ENCODE peak calls at places on chromosomes 7 and 10, in six cellular contexts. One of them, this sample, is unnamed.

GRCh38 chr7:116988363-116988989 is 35.2 kb downstream of the ST7 start:
- DNase-seq in uterus: no peak
- DNase-seq in A549: peak
- DNase-seq in AG04450: no peak
- DNase-seq in fibroblast of villous mesenchyme: peak
- DNase-seq in prostate gland: no peak
- DNase-seq in this sample: no peak

GRCh38 chr10:125692932-125693847 is 10.2 kb upstream of the TEX36 start:
- DNase-seq in uterus: no peak
- DNase-seq in A549: no peak
- DNase-seq in AG04450: no peak
- DNase-seq in fibroblast of villous mesenchyme: no peak
- DNase-seq in prostate gland: peak
- DNase-seq in this sample: peak

GRCh38 chr10:4067552-4068254 is 282.7 kb upstream of the KLF6 start:
- DNase-seq in uterus: no peak
- DNase-seq in A549: no peak
- DNase-seq in AG04450: no peak
- DNase-seq in fibroblast of villous mesenchyme: no peak
- DNase-seq in prostate gland: no peak
- DNase-seq in this sample: no peak

GRCh38 chr10:11699546-11700097 is 42.6 kb upstream of the ECHDC3 start:
- DNase-seq in uterus: no peak
- DNase-seq in A549: no peak
- DNase-seq in AG04450: no peak
- DNase-seq in fibroblast of villous mesenchyme: no peak
- DNase-seq in prostate gland: no peak
- DNase-seq in this sample: no peak

GRCh38 chr10:126262971-126263370 is 125.3 kb downstream of the ADAM12 start:
- DNase-seq in uterus: no peak
- DNase-seq in A549: no peak
- DNase-seq in AG04450: no peak
- DNase-seq in fibroblast of villous mesenchyme: no peak
- DNase-seq in prostate gland: no peak
- DNase-seq in this sample: no peak

GRCh38 chr10:108801220-108801619 is 1122.1 kb downstream of the XPNPEP1 start:
- DNase-seq in uterus: no peak
- DNase-seq in A549: no peak
- DNase-seq in AG04450: no peak
- DNase-seq in fibroblast of villous mesenchyme: no peak
- DNase-seq in prostate gland: no peak
- DNase-seq in this sample: no peak

GRCh38 chr10:110416776-110417732 is 80.7 kb upstream of the DUSP5 start:
- DNase-seq in uterus: no peak
- DNase-seq in A549: peak
- DNase-seq in AG04450: no peak
- DNase-seq in fibroblast of villous mesenchyme: no peak
- DNase-seq in prostate gland: no peak
- DNase-seq in this sample: no peak

GRCh38 chr10:5094265-5095205 is at the start of gene AKR1C3:
- DNase-seq in uterus: no peak
- DNase-seq in A549: peak
- DNase-seq in AG04450: peak
- DNase-seq in fibroblast of villous mesenchyme: peak
- DNase-seq in prostate gland: no peak
- DNase-seq in this sample: peak

GRCh38 chr10:127195571-127196226 is 692 bp downstream of the INSYN2A start:
- DNase-seq in uterus: no peak
- DNase-seq in A549: no peak
- DNase-seq in AG04450: no peak
- DNase-seq in fibroblast of villous mesenchyme: peak
- DNase-seq in prostate gland: no peak
- DNase-seq in this sample: no peak

GRCh38 chr10:86294346-86295265 is 72.0 kb downstream of the GRID1 start:
- DNase-seq in uterus: no peak
- DNase-seq in A549: no peak
- DNase-seq in AG04450: no peak
- DNase-seq in fibroblast of villous mesenchyme: no peak
- DNase-seq in prostate gland: no peak
- DNase-seq in this sample: no peak

GRCh38 chr10:43049081-43049551 is 27.8 kb upstream of the RET start:
- DNase-seq in uterus: peak
- DNase-seq in A549: no peak
- DNase-seq in AG04450: no peak
- DNase-seq in fibroblast of villous mesenchyme: no peak
- DNase-seq in prostate gland: no peak
- DNase-seq in this sample: no peak

GRCh38 chr10:98323221-98324164 is 55.5 kb upstream of the LOXL4 start:
- DNase-seq in uterus: peak
- DNase-seq in A549: no peak
- DNase-seq in AG04450: peak
- DNase-seq in fibroblast of villous mesenchyme: peak
- DNase-seq in prostate gland: no peak
- DNase-seq in this sample: peak

GRCh38 chr10:111821876-111822275 is 361.7 kb downstream of the GPAM start:
- DNase-seq in uterus: peak
- DNase-seq in A549: no peak
- DNase-seq in AG04450: no peak
- DNase-seq in fibroblast of villous mesenchyme: no peak
- DNase-seq in prostate gland: no peak
- DNase-seq in this sample: no peak

GRCh38 chr7:2632717-2633537 is 1.1 kb downstream of the TTYH3 start:
- DNase-seq in uterus: peak
- DNase-seq in A549: peak
- DNase-seq in AG04450: no peak
- DNase-seq in fibroblast of villous mesenchyme: peak
- DNase-seq in prostate gland: peak
- DNase-seq in this sample: peak

GRCh38 chr7:98869374-98870070 is at the start of gene TMEM130:
- DNase-seq in uterus: no peak
- DNase-seq in A549: no peak
- DNase-seq in AG04450: no peak
- DNase-seq in fibroblast of villous mesenchyme: no peak
- DNase-seq in prostate gland: no peak
- DNase-seq in this sample: no peak

GRCh38 chr10:35422236-35422635 is 85.9 kb downstream of the CCNY start:
- DNase-seq in uterus: no peak
- DNase-seq in A549: no peak
- DNase-seq in AG04450: no peak
- DNase-seq in fibroblast of villous mesenchyme: no peak
- DNase-seq in prostate gland: no peak
- DNase-seq in this sample: no peak

GRCh38 chr10:48602401-48603135 is 2.3 kb downstream of the ARHGAP22 start:
- DNase-seq in uterus: no peak
- DNase-seq in A549: no peak
- DNase-seq in AG04450: no peak
- DNase-seq in fibroblast of villous mesenchyme: no peak
- DNase-seq in prostate gland: no peak
- DNase-seq in this sample: no peak

GRCh38 chr10:94546058-94546595 is 539 bp downstream of the HELLS start:
- DNase-seq in uterus: no peak
- DNase-seq in A549: peak
- DNase-seq in AG04450: no peak
- DNase-seq in fibroblast of villous mesenchyme: peak
- DNase-seq in prostate gland: no peak
- DNase-seq in this sample: no peak

GRCh38 chr10:20855398-20856038 is 41.6 kb downstream of the NEBL start:
- DNase-seq in uterus: no peak
- DNase-seq in A549: no peak
- DNase-seq in AG04450: peak
- DNase-seq in fibroblast of villous mesenchyme: peak
- DNase-seq in prostate gland: no peak
- DNase-seq in this sample: no peak

GRCh38 chr7:98250789-98251188 is 1.2 kb downstream of the TECPR1 start:
- DNase-seq in uterus: no peak
- DNase-seq in A549: no peak
- DNase-seq in AG04450: no peak
- DNase-seq in fibroblast of villous mesenchyme: no peak
- DNase-seq in prostate gland: no peak
- DNase-seq in this sample: no peak

GRCh38 chr7:107213193-107213788 is 44.5 kb downstream of the HBP1 start:
- DNase-seq in uterus: no peak
- DNase-seq in A549: no peak
- DNase-seq in AG04450: no peak
- DNase-seq in fibroblast of villous mesenchyme: no peak
- DNase-seq in prostate gland: no peak
- DNase-seq in this sample: no peak
- TF ChIP-seq CTCF in uterus: no peak
- TF ChIP-seq CTCF in A549: no peak
- TF ChIP-seq CTCF in AG04450: no peak
- TF ChIP-seq CTCF in fibroblast of villous mesenchyme: no peak
- TF ChIP-seq CTCF in prostate gland: no peak
- TF ChIP-seq CTCF in this sample: no peak

DNA sequence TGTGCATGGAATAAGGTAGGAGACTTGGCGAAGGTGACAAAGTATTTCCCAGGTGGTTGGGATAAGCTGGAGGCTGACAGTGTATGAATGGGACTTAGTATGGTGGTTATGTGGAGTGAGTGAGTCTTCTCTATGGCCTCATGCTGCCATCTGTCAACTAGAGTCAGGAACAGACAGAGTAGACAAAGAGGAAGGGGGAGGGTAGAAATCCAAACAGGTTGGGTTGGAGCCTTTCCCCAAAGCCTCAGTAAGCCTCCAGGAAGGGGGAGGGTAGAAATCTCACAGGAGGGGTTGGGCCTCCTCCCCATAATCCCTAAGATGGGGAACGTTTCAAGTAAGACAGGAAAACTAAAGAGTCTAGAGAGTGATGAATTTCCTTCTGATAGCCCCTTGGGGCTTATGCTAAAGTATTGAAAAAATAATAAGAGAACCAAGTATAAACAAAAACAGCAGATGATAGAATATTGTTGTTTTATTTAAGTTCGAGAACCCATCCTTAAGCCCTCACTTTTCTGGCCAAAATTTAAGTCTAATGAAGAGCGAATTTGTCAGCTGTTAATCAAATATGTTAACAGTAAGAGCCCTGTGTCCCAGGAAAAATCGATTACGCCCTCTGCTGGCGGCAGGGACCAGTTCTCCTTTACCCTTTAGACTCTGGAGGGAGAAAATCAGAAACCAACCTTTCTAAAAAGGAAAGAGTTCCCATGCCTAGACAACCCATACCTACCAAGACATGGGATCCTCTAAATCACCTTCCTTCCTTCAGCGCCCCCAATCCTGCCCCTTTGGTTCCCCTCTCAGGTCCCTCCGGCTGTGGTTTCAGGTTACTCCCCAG is 1.8 kb upstream of the AKR1B15 start:
- DNase-seq in uterus: peak
- DNase-seq in A549: peak
- DNase-seq in AG04450: no peak
- DNase-seq in fibroblast of villous mesenchyme: no peak
- DNase-seq in prostate gland: peak
- DNase-seq in this sample: no peak
- H3K4me3 ChIP-seq in uterus: peak
- H3K4me3 ChIP-seq in A549: peak
- H3K4me3 ChIP-seq in AG04450: peak
- H3K4me3 ChIP-seq in fibroblast of villous mesenchyme: peak
- H3K4me3 ChIP-seq in prostate gland: no peak
- H3K4me3 ChIP-seq in this sample: peak

GRCh38 chr7:6028563-6028962 is 2.6 kb upstream of the ANKRD61 start:
- DNase-seq in uterus: no peak
- DNase-seq in A549: no peak
- DNase-seq in AG04450: no peak
- DNase-seq in fibroblast of villous mesenchyme: no peak
- DNase-seq in prostate gland: peak
- DNase-seq in this sample: no peak

GRCh38 chr7:6026917-6027316 is 4.3 kb upstream of the ANKRD61 start:
- DNase-seq in uterus: no peak
- DNase-seq in A549: no peak
- DNase-seq in AG04450: no peak
- DNase-seq in fibroblast of villous mesenchyme: no peak
- DNase-seq in prostate gland: no peak
- DNase-seq in this sample: no peak

GRCh38 chr7:6023974-6024435 is 7.2 kb upstream of the ANKRD61 start:
- DNase-seq in uterus: no peak
- DNase-seq in A549: no peak
- DNase-seq in AG04450: no peak
- DNase-seq in fibroblast of villous mesenchyme: no peak
- DNase-seq in prostate gland: no peak
- DNase-seq in this sample: no peak

GRCh38 chr7:6027806-6028365 is 3.3 kb upstream of the ANKRD61 start:
- DNase-seq in uterus: no peak
- DNase-seq in A549: no peak
- DNase-seq in AG04450: no peak
- DNase-seq in fibroblast of villous mesenchyme: no peak
- DNase-seq in prostate gland: no peak
- DNase-seq in this sample: no peak

DNA sequence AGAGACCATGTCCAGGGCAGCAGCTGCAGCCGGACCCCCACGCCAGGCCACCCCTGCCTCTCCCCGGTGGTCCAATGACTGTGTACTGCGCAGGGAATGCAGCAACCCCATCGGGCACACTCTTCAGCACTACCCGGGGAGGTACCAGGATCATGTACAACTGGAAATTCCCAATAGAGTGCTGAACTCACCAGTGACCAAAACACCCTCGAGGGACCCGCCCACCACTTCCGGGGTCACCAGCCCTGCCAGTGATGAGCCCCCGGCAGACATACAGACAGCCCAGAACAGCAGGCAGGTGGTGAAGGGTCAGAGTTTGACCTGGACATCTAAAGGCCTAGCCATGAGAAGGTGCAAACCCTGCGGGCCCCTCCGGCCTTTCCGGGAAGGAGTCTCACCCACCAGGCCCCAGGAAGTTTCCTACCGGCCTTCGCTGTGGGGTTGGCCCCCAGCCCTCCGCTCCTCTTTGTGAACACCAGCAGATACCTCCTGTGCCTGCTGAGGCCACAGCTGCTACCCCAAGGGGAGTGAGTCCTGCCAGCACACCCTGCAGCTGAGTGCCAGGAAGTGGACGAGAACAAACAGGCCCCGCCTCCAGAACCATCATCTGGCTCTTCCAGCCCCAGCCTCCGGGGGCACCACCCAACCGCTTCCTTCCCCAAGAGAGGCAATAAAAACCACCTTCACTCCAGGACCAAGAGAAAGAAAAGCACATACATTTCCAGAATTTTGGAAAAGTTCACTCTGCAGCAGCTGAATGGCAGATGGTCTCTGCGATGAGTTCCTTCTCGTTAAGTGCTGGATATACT is 5.0 kb upstream of the ANKRD61 start:
- DNase-seq in uterus: no peak
- DNase-seq in A549: peak
- DNase-seq in AG04450: no peak
- DNase-seq in fibroblast of villous mesenchyme: peak
- DNase-seq in prostate gland: peak
- DNase-seq in this sample: peak
- TF ChIP-seq CTCF in uterus: no peak
- TF ChIP-seq CTCF in A549: no peak
- TF ChIP-seq CTCF in AG04450: peak
- TF ChIP-seq CTCF in fibroblast of villous mesenchyme: peak
- TF ChIP-seq CTCF in prostate gland: peak
- TF ChIP-seq CTCF in this sample: peak

DNA sequence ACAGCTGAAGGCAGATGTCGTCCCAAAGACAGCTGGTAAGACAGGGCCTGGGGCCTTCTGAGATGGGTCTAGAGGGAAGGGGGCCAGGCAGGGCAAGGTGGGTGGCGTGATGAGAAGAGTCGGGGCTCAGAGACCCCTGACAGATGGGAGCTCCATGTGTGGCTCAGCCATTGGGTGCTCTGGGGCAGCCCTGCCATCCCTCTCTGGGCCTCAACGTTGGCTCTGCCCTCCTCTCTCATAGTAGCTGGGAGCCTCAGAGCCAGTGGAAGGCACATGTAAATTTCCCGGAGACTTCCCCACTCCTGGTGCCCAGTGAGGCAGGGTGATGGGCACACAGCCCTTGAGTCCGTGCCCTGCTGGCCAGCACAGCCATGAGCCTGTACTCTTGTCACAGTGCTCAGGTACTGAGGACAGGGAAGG is 1.8 kb downstream of the PPIF start:
- DNase-seq in uterus: no peak
- DNase-seq in A549: no peak
- DNase-seq in AG04450: no peak
- DNase-seq in fibroblast of villous mesenchyme: no peak
- DNase-seq in prostate gland: no peak
- DNase-seq in this sample: no peak
- H3K4me3 ChIP-seq in uterus: no peak
- H3K4me3 ChIP-seq in A549: peak
- H3K4me3 ChIP-seq in AG04450: peak
- H3K4me3 ChIP-seq in fibroblast of villous mesenchyme: peak
- H3K4me3 ChIP-seq in prostate gland: no peak
- H3K4me3 ChIP-seq in this sample: peak

This sample was measured in HFF-Myc.